ENCODE peak calls at places on chromosomes 3 and 15, in seven cellular contexts. E is upper lobe of left lung, Z is A549, L is stomach, D is ovary, Q is suprapubic skin, O is fibroblast of lung. P is an unnamed sample.

GRCh38 chr3:190130700-190131099 is 10.0 kb upstream of the P3H2 start:
- DNase-seq in Q (no peak), E (no peak), Z (no peak), D (no peak), O (no peak), L (no peak), P (no peak)

GRCh38 chr15:100250166-100250800 is 91.5 kb downstream of the ADAMTS17 start:
- DNase-seq in Q (no peak), L (peak; percentile 13), Z (no peak), D (peak; percentile 41), E (peak; percentile 18), O (peak; percentile 9), P (no peak)

GRCh38 chr15:22811640-22812039 is 25.2 kb downstream of the NIPA1 start:
- DNase-seq in E (no peak), L (peak; percentile 66), O (no peak), Q (no peak), D (no peak), Z (peak; percentile 79), P (no peak)

GRCh38 chr3:163368168-163368567 is 1710.1 kb downstream of the SI start:
- DNase-seq in E (no peak), Q (no peak), L (no peak), Z (peak; percentile 3), O (peak; percentile 14), D (no peak), P (no peak)

GRCh38 chr3:134357261-134357913 is 16.9 kb downstream of the AMOTL2 start:
- DNase-seq in D (no peak), L (no peak), E (peak; percentile 21), Q (peak; percentile 63), Z (no peak), O (no peak), P (no peak)

GRCh38 chr3:170055209-170055608 is 17.4 kb downstream of the GPR160 start:
- DNase-seq in O (no peak), Q (no peak), Z (no peak), E (no peak), L (no peak), D (no peak), P (no peak)

GRCh38 chr3:10360478-10360877 is 39.6 kb upstream of the SEC13 start:
- DNase-seq in Q (no peak), D (no peak), O (no peak), Z (no peak), L (no peak), E (no peak), P (no peak)

GRCh38 chr3:72489916-72490315 is 358.3 kb downstream of the SHQ1 start:
- DNase-seq in O (no peak), Q (no peak), Z (no peak), L (no peak), D (no peak), E (no peak), P (no peak)

GRCh38 chr3:87186631-87187159 is 40.4 kb upstream of the CHMP2B start:
- DNase-seq in Q (no peak), D (no peak), Z (no peak), O (no peak), L (no peak), E (no peak), P (no peak)

GRCh38 chr3:181327349-181327748 is 337.8 kb upstream of the DNAJC19 start:
- DNase-seq in Q (no peak), D (no peak), Z (no peak), O (no peak), L (no peak), E (no peak), P (no peak)

GRCh38 chr3:56207913-56208312 is 260.4 kb downstream of the ERC2 start:
- DNase-seq in Z (no peak), Q (no peak), L (no peak), O (no peak), D (no peak), E (no peak), P (no peak)

GRCh38 chr15:69003971-69004370 is 10.5 kb upstream of the NOX5 start:
- DNase-seq in Z (no peak), E (no peak), D (no peak), Q (no peak), O (no peak), L (no peak), P (no peak)

GRCh38 chr3:73710340-73710739 is 85.6 kb upstream of the PDZRN3 start:
- DNase-seq in Q (no peak), Z (no peak), D (no peak), O (no peak), L (no peak), E (no peak), P (no peak)

GRCh38 chr15:92906563-92907081 is 6.5 kb downstream of the CHD2 start:
- DNase-seq in L (no peak), Z (peak; percentile 78), D (no peak), O (no peak), E (no peak), Q (no peak), P (no peak)

GRCh38 chr15:57217716-57218598 is 158.3 kb upstream of the CGNL1 start:
- DNase-seq in L (no peak), O (peak; percentile 29), Z (no peak), E (no peak), Q (no peak), D (no peak), P (no peak)

GRCh38 chr3:55407426-55407820 is 79.7 kb downstream of the WNT5A start:
- DNase-seq in L (no peak), Z (no peak), O (no peak), Q (no peak), D (no peak), E (no peak), P (no peak)

GRCh38 chr3:10366681-10367101 is 45.8 kb upstream of the SEC13 start:
- DNase-seq in Z (peak; percentile 67), O (peak; percentile 100), D (no peak), Q (no peak), E (no peak), L (no peak), P (no peak)

GRCh38 chr3:128815318-128816064 is 63.9 kb upstream of the ACAD9 start:
- DNase-seq in D (no peak), O (no peak), Q (no peak), Z (no peak), E (no peak), L (no peak), P (no peak)

GRCh38 chr3:110293660-110294059 is 778.0 kb upstream of the NECTIN3 start:
- DNase-seq in E (no peak), Q (no peak), Z (no peak), O (no peak), D (no peak), L (no peak), P (no peak)

GRCh38 chr3:159994182-159994581 is 5.5 kb downstream of the IL12A start:
- DNase-seq in Q (no peak), O (peak; percentile 27), D (no peak), Z (no peak), L (no peak), E (no peak), P (no peak)

GRCh38 chr3:160184655-160185054 is 40.6 kb upstream of the C3orf80 start:
- DNase-seq in O (peak; percentile 65), Z (no peak), D (no peak), L (no peak), E (no peak), Q (no peak), P (no peak)

GRCh38 chr3:100155105-100155504 is 40.8 kb upstream of the FILIP1L start:
- DNase-seq in D (no peak), E (no peak), Z (no peak), O (peak; percentile 33), Q (no peak), L (no peak), P (no peak)

GRCh38 chr3:171323934-171324535 is 136.2 kb downstream of the TNIK start:
- DNase-seq in L (no peak), Z (no peak), O (peak; percentile 74), E (no peak), D (no peak), Q (no peak), P (no peak)

GRCh38 chr3:108757404-108757982 is at the start of gene RETNLB:
- DNase-seq in L (peak; percentile 73), E (no peak), O (no peak), Z (no peak), Q (no peak), D (no peak), P (no peak)

GRCh38 chr3:31981206-31982181 is at the start of the genes OSBPL10 and ZNF860:
- DNase-seq in Q (peak; percentile 91), L (peak; percentile 89), D (peak; percentile 93), E (peak; percentile 93), Z (peak; percentile 81), O (peak; percentile 94), P (peak; percentile 61)

GRCh38 chr3:39192490-39193092 is at the start of gene XIRP1:
- DNase-seq in E (no peak), D (no peak), Z (no peak), Q (no peak), O (peak; percentile 7), L (no peak), P (no peak)

GRCh38 chr3:55247666-55248065 is 239.4 kb downstream of the WNT5A start:
- DNase-seq in D (no peak), Z (no peak), E (no peak), L (no peak), O (no peak), Q (no peak), P (no peak)

GRCh38 chr3:184360070-184360833 is 1.2 kb downstream of the CLCN2 start:
- DNase-seq in Q (no peak), E (no peak), Z (no peak), D (no peak), L (no peak), O (no peak), P (no peak)
- H3K27ac ChIP-seq in Q (no peak overlapping the region), E (no peak overlapping the region), Z (peak overlapping the region; percentile 94), D (no peak overlapping the region), L (no peak overlapping the region), O (no peak overlapping the region), P (no peak overlapping the region)

GRCh38 chr3:112987710-112988334 is 3.0 kb upstream of the GTPBP8 start:
- DNase-seq in E (no peak), Z (no peak), D (no peak), Q (no peak), O (no peak), L (no peak), P (no peak)

GRCh38 chr3:112995800-112996199 is 5.0 kb downstream of the GTPBP8 start:
- DNase-seq in Z (no peak), O (no peak), D (no peak), E (no peak), Q (no peak), L (no peak), P (no peak)

GRCh38 chr3:112990672-112991602 is at the start of gene GTPBP8:
- DNase-seq in D (peak; percentile 89), L (peak; percentile 92), Z (peak; percentile 95), E (peak; percentile 94), Q (peak; percentile 95), O (peak; percentile 87), P (peak; percentile 58)
- TF ChIP-seq CTCF in D (peak; percentile 27), L (no peak), Z (no peak), E (peak; percentile 33), Q (no peak), O (no peak), P (no peak)

DNA sequence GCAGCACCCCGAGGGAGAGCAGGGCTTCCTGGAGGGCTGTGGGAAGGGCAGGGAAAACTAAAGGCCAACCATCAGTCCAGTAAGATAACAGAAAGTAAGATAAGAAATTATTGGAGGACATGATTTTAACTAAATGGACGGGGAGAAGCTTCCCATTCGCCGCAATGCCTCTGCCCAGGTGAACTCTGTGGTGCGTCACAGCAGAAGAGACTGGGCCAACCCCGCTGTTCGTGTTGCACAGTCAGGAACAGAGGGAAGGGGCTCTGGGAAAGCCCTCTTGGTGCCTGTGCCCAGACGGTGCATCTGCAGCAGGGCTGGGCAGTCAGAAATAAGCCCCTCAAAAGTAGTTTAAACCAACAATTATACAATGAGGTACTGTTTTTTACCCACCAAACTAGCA is 284.1 kb downstream of the OCA2 start:
- DNase-seq in L (no peak), O (no peak), D (no peak), Q (no peak), Z (no peak), E (no peak), P (no peak)
- H3K9me3 ChIP-seq in L (peaks cover 6% of the 10 kb centered on the region), O (no peaks in the 10 kb centered on the region), D (no peaks in the 10 kb centered on the region), Q (peaks cover 10% of the 10 kb centered on the region), Z (peaks cover 14% of the 10 kb centered on the region), E (no peaks in the 10 kb centered on the region), P (no peaks in the 10 kb centered on the region)

GRCh38 chr3:58358808-58359207 is 26.1 kb downstream of the PXK start:
- DNase-seq in D (no peak), O (no peak), E (no peak), Z (no peak), Q (no peak), L (no peak), P (no peak)
- H3K27ac ChIP-seq in D (no peak overlapping the region), O (no peak overlapping the region), E (no peak overlapping the region), Z (no peak overlapping the region), Q (no peak overlapping the region), L (no peak overlapping the region), P (no peak overlapping the region)